ENCODE peak calls at places on chromosomes 7 and 10, in five cellular contexts. I, L, F, K and B are unnamed samples.

GRCh38 chr7:42237891-42238531 is 1.0 kb upstream of the GLI3 start:
- DNase-seq in F (no peak), K (no peak), I (no peak), L (peak; percentile 53), B (no peak)

GRCh38 chr10:76337641-76338040 is 906.2 kb downstream of the LRMDA start:
- DNase-seq in I (no peak), F (no peak), K (no peak), L (no peak), B (no peak)

GRCh38 chr10:72342911-72343310 is 11.8 kb downstream of the DNAJB12 start:
- DNase-seq in K (no peak), I (no peak), F (no peak), L (no peak), B (no peak)

GRCh38 chr10:103849880-103850571 is 5.3 kb downstream of the SH3PXD2A start:
- DNase-seq in K (no peak), I (no peak), L (no peak), F (peak; percentile 42), B (no peak)

GRCh38 chr10:77911535-77912123 is 14.9 kb downstream of the DLG5 start:
- DNase-seq in L (no peak), F (no peak), I (no peak), K (no peak), B (no peak)

GRCh38 chr10:5396545-5396944 is 8.1 kb downstream of the TUBAL3 start:
- DNase-seq in K (no peak), F (no peak), I (no peak), L (no peak), B (no peak)

GRCh38 chr7:102255501-102255900 is 31.2 kb upstream of the SH2B2 start:
- DNase-seq in F (no peak), L (no peak), K (no peak), I (no peak), B (no peak)

GRCh38 chr7:79282882-79283602 is 170.4 kb downstream of the MAGI2 start:
- DNase-seq in K (no peak), F (peak; percentile 84), I (no peak), L (no peak), B (no peak)

GRCh38 chr7:137421389-137421788 is 77.9 kb upstream of the PTN start:
- DNase-seq in L (no peak), K (no peak), F (no peak), I (no peak), B (no peak)

GRCh38 chr7:141185369-141185967 is 111.6 kb downstream of the TMEM178B start:
- DNase-seq in F (no peak), I (no peak), K (peak; percentile 44), L (no peak), B (no peak)

GRCh38 chr10:72065439-72066025 is 22.8 kb downstream of the SPOCK2 start:
- DNase-seq in F (no peak), L (no peak), I (no peak), K (no peak), B (no peak)

GRCh38 chr7:12067156-12067831 is 143.8 kb upstream of the TMEM106B start:
- DNase-seq in L (peak; percentile 60), F (no peak), I (peak; percentile 44), K (no peak), B (peak; percentile 24)

GRCh38 chr10:28678687-28679457 is 1.6 kb downstream of the BAMBI start:
- DNase-seq in F (no peak), I (no peak), K (no peak), L (no peak), B (no peak)

GRCh38 chr10:43203491-43204393 is 63.1 kb downstream of the RASGEF1A start:
- DNase-seq in I (no peak), K (peak; percentile 89), L (no peak), F (peak; percentile 38), B (peak; percentile 22)
- TF ChIP-seq CTCF in I (no peak), K (no peak), L (no peak), F (no peak), B (no peak)

GRCh38 chr7:65471587-65471986 is 97.9 kb downstream of the ZNF92 start:
- DNase-seq in I (no peak), K (no peak), F (no peak), L (no peak), B (no peak)

GRCh38 chr7:65475734-65476319 is 102.2 kb downstream of the ZNF92 start:
- DNase-seq in I (peak; percentile 37), L (no peak), F (no peak), K (no peak), B (peak; percentile 34)

GRCh38 chr7:65477326-65477725 is 103.7 kb downstream of the ZNF92 start:
- DNase-seq in K (no peak), L (no peak), F (no peak), I (no peak), B (no peak)

GRCh38 chr7:65475040-65475726 is 101.5 kb downstream of the ZNF92 start:
- DNase-seq in K (no peak), I (no peak), F (no peak), L (no peak), B (no peak)
- TF ChIP-seq CTCF in K (no peak), I (no peak), F (no peak), L (no peak), B (no peak)

GRCh38 chr10:8053446-8054242 is 844 bp upstream of the GATA3 start:
- DNase-seq in F (peak; percentile 35), L (peak; percentile 93), K (peak; percentile 97), I (peak; percentile 94), B (peak; percentile 93)
- TF ChIP-seq CTCF in F (peak; percentile 97), L (no peak), K (no peak), I (no peak), B (peak; percentile 16)

DNA sequence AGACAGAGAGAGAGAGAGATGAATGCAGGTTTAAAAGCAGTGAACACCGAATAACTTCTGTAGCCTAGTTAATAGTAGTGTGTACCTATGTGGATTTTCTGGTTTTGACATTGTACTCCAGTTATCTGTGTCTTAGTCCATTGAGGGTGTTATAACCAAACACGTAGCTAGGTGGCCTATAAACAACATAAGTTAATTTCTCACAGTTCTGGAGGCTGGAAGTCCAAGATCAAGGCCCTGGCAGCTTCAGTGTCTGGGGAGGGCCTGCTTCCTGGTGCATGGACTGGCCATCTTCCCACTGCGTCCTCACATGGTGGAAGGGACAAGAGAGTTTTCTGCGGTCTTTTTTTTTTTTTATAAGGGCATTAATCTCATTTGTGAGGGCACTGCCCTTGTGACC is 23.5 kb downstream of the AOC1 start:
- DNase-seq in I (no peak), F (no peak), K (no peak), L (no peak), B (no peak)
- TF ChIP-seq CTCF in I (no peak), F (peak; percentile 35), K (no peak), L (no peak), B (no peak)